ENCODE peak calls at places on chromosomes 5 and 9, in nine cellular contexts. One of them, this sample, is unnamed.
A peak's percentile ranks its signal among the peaks of the same experiment; 100 is the strongest.

GRCh38 chr9:136977223-136978072 is at the start of gene PTGDS:
- DNase-seq in body of pancreas: no peak
- DNase-seq in GM23338: peak; percentile 40
- DNase-seq in GM06990: no peak
- DNase-seq in GM13977: no peak
- DNase-seq in omental fat pad: no peak
- DNase-seq in BE2C: no peak
- DNase-seq in AG09309: no peak
- DNase-seq in HFF-Myc: no peak
- DNase-seq in this sample: no peak

GRCh38 chr5:170467000-170467707 is 36.7 kb upstream of the KCNIP1 start:
- DNase-seq in body of pancreas: no peak
- DNase-seq in GM23338: no peak
- DNase-seq in GM06990: no peak
- DNase-seq in GM13977: no peak
- DNase-seq in omental fat pad: no peak
- DNase-seq in BE2C: no peak
- DNase-seq in AG09309: peak; percentile 60
- DNase-seq in HFF-Myc: peak; percentile 69
- DNase-seq in this sample: no peak

GRCh38 chr9:35754264-35754663 is at the start of gene MSMP:
- DNase-seq in body of pancreas: no peak
- DNase-seq in GM23338: no peak
- DNase-seq in GM06990: no peak
- DNase-seq in GM13977: no peak
- DNase-seq in omental fat pad: no peak
- DNase-seq in BE2C: no peak
- DNase-seq in AG09309: no peak
- DNase-seq in HFF-Myc: no peak
- DNase-seq in this sample: no peak

GRCh38 chr9:112546149-112547012 is 59.8 kb downstream of the KIAA1958 start:
- DNase-seq in body of pancreas: no peak
- DNase-seq in GM23338: peak; percentile 52
- DNase-seq in GM06990: no peak
- DNase-seq in GM13977: no peak
- DNase-seq in omental fat pad: no peak
- DNase-seq in BE2C: no peak
- DNase-seq in AG09309: no peak
- DNase-seq in HFF-Myc: no peak
- DNase-seq in this sample: no peak

GRCh38 chr5:39082995-39083394 is 8.8 kb upstream of the RICTOR start:
- DNase-seq in body of pancreas: no peak
- DNase-seq in GM23338: no peak
- DNase-seq in GM06990: no peak
- DNase-seq in GM13977: no peak
- DNase-seq in omental fat pad: no peak
- DNase-seq in BE2C: no peak
- DNase-seq in AG09309: no peak
- DNase-seq in HFF-Myc: no peak
- DNase-seq in this sample: no peak

GRCh38 chr9:21443849-21444625 is 3.8 kb downstream of the IFNA1 start:
- DNase-seq in body of pancreas: no peak
- DNase-seq in GM23338: no peak
- DNase-seq in GM06990: peak; percentile 56
- DNase-seq in GM13977: peak; percentile 16
- DNase-seq in omental fat pad: no peak
- DNase-seq in BE2C: no peak
- DNase-seq in AG09309: no peak
- DNase-seq in HFF-Myc: no peak
- DNase-seq in this sample: peak; percentile 56

GRCh38 chr5:111754190-111754589 is 2.8 kb downstream of the NREP start:
- DNase-seq in body of pancreas: no peak
- DNase-seq in GM23338: no peak
- DNase-seq in GM06990: no peak
- DNase-seq in GM13977: no peak
- DNase-seq in omental fat pad: no peak
- DNase-seq in BE2C: no peak
- DNase-seq in AG09309: no peak
- DNase-seq in HFF-Myc: no peak
- DNase-seq in this sample: no peak

GRCh38 chr9:109313351-109313750 is 7.5 kb downstream of the EPB41L4B start:
- DNase-seq in body of pancreas: no peak
- DNase-seq in GM23338: no peak
- DNase-seq in GM06990: no peak
- DNase-seq in GM13977: no peak
- DNase-seq in omental fat pad: no peak
- DNase-seq in BE2C: no peak
- DNase-seq in AG09309: no peak
- DNase-seq in HFF-Myc: no peak
- DNase-seq in this sample: no peak

GRCh38 chr5:166507810-166508419 is 1783.5 kb upstream of the WWC1 start:
- DNase-seq in body of pancreas: no peak
- DNase-seq in GM23338: no peak
- DNase-seq in GM06990: no peak
- DNase-seq in GM13977: no peak
- DNase-seq in omental fat pad: no peak
- DNase-seq in BE2C: no peak
- DNase-seq in AG09309: no peak
- DNase-seq in HFF-Myc: no peak
- DNase-seq in this sample: no peak

GRCh38 chr9:36625006-36625600 is 52.4 kb downstream of the MELK start:
- DNase-seq in body of pancreas: peak; percentile 88
- DNase-seq in GM23338: no peak
- DNase-seq in GM06990: no peak
- DNase-seq in GM13977: no peak
- DNase-seq in omental fat pad: no peak
- DNase-seq in BE2C: no peak
- DNase-seq in AG09309: peak; percentile 16
- DNase-seq in HFF-Myc: peak; percentile 6
- DNase-seq in this sample: no peak

GRCh38 chr9:123044556-123044955 is 11.1 kb downstream of the GPR21 start:
- DNase-seq in body of pancreas: no peak
- DNase-seq in GM23338: no peak
- DNase-seq in GM06990: no peak
- DNase-seq in GM13977: no peak
- DNase-seq in omental fat pad: no peak
- DNase-seq in BE2C: no peak
- DNase-seq in AG09309: peak; percentile 57
- DNase-seq in HFF-Myc: peak; percentile 21
- DNase-seq in this sample: no peak

GRCh38 chr9:133715866-133716563 is 22.1 kb downstream of the SARDH start:
- DNase-seq in body of pancreas: peak; percentile 12
- DNase-seq in GM23338: peak; percentile 71
- DNase-seq in GM06990: no peak
- DNase-seq in GM13977: no peak
- DNase-seq in omental fat pad: no peak
- DNase-seq in BE2C: peak; percentile 78
- DNase-seq in AG09309: no peak
- DNase-seq in HFF-Myc: no peak
- DNase-seq in this sample: no peak
- TF ChIP-seq CTCF in body of pancreas: no peak
- TF ChIP-seq CTCF in GM23338: peak; percentile 80
- TF ChIP-seq CTCF in GM06990: peak; percentile 59
- TF ChIP-seq CTCF in GM13977: peak; percentile 48
- TF ChIP-seq CTCF in omental fat pad: no peak
- TF ChIP-seq CTCF in BE2C: peak; percentile 73
- TF ChIP-seq CTCF in AG09309: peak; percentile 26
- TF ChIP-seq CTCF in HFF-Myc: peak; percentile 55
- TF ChIP-seq CTCF in this sample: no peak

DNA sequence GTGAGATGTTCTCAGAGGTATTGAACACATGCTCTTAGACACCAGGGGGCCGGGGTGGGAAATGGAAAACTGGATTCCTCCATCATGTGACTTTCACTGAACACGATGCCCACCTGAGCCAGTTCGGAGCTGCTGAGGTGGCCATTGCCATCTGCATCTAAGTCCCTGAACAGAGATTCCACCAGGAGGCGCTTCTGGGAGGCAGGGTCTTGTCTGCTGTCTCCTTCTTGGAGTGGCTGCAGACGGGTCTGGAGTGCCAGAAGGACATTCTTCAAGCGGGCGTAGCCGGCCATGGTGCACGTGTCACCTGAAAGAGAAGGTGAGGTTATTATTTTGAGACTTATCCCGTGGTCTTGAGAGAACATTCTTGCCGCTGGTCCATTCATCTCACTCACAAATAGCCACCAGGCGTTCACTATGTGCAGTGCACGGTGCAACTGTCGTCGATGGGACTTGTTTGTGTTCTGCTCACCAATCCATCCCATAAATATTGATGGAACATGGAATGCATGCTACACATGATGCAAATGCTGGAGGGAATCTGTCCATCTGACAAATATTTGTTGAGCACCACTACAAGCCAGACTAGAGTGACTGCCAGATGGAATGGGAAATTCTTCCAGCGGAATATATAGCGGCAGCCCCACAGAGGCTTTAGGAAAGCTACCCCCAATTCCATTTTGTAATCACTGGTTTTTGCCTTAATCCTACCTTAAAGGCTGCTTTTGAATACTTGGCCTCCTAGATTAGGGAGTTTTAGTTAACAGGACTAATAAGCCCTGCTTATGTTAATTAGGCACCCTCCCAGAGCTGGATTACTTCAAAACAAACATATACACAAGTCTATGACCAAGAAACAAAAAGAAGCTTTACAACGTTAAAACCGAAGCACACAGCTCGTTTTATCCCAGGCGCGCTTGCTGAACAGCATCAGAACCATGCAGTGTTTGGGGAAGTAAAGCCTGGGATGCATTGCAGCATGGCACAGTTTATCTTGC is 264.8 kb downstream of the HSPA4 start:
- DNase-seq in body of pancreas: no peak
- DNase-seq in GM23338: peak; percentile 79
- DNase-seq in GM06990: no peak
- DNase-seq in GM13977: no peak
- DNase-seq in omental fat pad: no peak
- DNase-seq in BE2C: peak; percentile 29
- DNase-seq in AG09309: no peak
- DNase-seq in HFF-Myc: no peak
- DNase-seq in this sample: no peak
- TF ChIP-seq CTCF in body of pancreas: no peak
- TF ChIP-seq CTCF in GM23338: peak; percentile 84
- TF ChIP-seq CTCF in GM06990: peak; percentile 51
- TF ChIP-seq CTCF in GM13977: peak; percentile 18
- TF ChIP-seq CTCF in omental fat pad: no peak
- TF ChIP-seq CTCF in BE2C: peak; percentile 43
- TF ChIP-seq CTCF in AG09309: peak; percentile 33
- TF ChIP-seq CTCF in HFF-Myc: peak; percentile 47
- TF ChIP-seq CTCF in this sample: no peak

DNA sequence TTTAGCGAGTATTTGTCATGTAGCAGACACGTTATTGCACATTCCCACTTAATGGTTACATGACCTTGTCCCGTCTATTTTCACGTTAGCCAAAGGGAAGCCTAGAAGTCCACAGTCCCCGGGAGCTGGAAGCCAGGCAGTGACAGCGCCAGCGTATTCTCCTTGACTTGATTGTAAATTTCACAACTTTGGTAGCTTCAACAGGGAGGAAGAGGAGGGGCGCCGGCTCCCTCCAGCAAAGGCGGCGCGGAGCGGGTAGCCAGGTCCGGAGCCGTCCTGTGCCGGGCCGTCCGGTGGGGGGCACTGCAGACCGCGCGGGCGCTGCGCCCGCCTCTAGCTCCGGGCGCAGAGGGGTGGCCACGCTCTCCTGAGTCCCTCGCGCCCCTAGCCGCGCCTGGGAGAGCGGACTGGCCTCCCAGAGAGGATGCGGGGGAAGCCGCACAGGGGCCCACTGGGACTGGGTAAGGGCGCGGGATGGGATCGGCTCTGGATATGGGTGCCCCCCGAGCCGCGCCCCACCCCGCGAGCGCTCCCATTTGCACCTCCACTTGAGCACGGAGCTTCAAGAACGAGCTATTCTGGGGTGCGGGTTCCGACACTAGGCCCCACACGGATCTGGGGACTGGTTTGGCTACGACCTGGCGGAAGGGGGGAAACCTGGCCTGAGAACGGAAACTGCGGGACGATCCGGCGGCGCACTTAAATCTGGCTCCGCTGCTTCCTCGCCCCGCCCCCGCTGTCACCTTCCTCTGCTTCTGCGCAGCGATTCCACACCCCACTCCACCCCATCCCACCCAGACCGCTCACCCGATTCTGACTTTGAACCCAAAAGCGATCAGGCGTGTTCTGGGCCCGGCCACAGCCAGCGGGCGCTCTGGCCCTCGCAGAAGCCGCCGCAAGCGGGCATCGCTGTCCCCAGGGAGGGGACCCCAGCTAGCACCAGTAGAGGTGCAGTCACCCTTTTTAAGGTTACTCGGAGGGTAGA is 23.8 kb downstream of the KLF4 start:
- DNase-seq in body of pancreas: peak; percentile 55
- DNase-seq in GM23338: peak; percentile 85
- DNase-seq in GM06990: peak; percentile 41
- DNase-seq in GM13977: peak; percentile 81
- DNase-seq in omental fat pad: peak; percentile 43
- DNase-seq in BE2C: peak; percentile 65
- DNase-seq in AG09309: no peak
- DNase-seq in HFF-Myc: no peak
- DNase-seq in this sample: no peak
- TF ChIP-seq CTCF in body of pancreas: peak; percentile 83
- TF ChIP-seq CTCF in GM23338: peak; percentile 88
- TF ChIP-seq CTCF in GM06990: peak; percentile 41
- TF ChIP-seq CTCF in GM13977: peak; percentile 66
- TF ChIP-seq CTCF in omental fat pad: no peak
- TF ChIP-seq CTCF in BE2C: peak; percentile 63
- TF ChIP-seq CTCF in AG09309: peak; percentile 55
- TF ChIP-seq CTCF in HFF-Myc: peak; percentile 82
- TF ChIP-seq CTCF in this sample: peak; percentile 78

GRCh38 chr5:146447734-146448380 is 724 bp downstream of the TCERG1 start:
- DNase-seq in body of pancreas: no peak
- DNase-seq in GM23338: peak; percentile 25
- DNase-seq in GM06990: peak; percentile 12
- DNase-seq in GM13977: no peak
- DNase-seq in omental fat pad: no peak
- DNase-seq in BE2C: no peak
- DNase-seq in AG09309: peak; percentile 20
- DNase-seq in HFF-Myc: no peak
- DNase-seq in this sample: no peak

GRCh38 chr5:146448783-146449519 is 1.8 kb downstream of the TCERG1 start:
- DNase-seq in body of pancreas: no peak
- DNase-seq in GM23338: peak; percentile 11
- DNase-seq in GM06990: no peak
- DNase-seq in GM13977: no peak
- DNase-seq in omental fat pad: no peak
- DNase-seq in BE2C: no peak
- DNase-seq in AG09309: no peak
- DNase-seq in HFF-Myc: no peak
- DNase-seq in this sample: no peak

GRCh38 chr5:146446861-146447733 is at the start of gene TCERG1:
- DNase-seq in body of pancreas: peak; percentile 100
- DNase-seq in GM23338: peak; percentile 100
- DNase-seq in GM06990: peak; percentile 90
- DNase-seq in GM13977: peak; percentile 89
- DNase-seq in omental fat pad: peak; percentile 95
- DNase-seq in BE2C: peak; percentile 99
- DNase-seq in AG09309: peak; percentile 100
- DNase-seq in HFF-Myc: peak; percentile 100
- DNase-seq in this sample: peak; percentile 97

DNA sequence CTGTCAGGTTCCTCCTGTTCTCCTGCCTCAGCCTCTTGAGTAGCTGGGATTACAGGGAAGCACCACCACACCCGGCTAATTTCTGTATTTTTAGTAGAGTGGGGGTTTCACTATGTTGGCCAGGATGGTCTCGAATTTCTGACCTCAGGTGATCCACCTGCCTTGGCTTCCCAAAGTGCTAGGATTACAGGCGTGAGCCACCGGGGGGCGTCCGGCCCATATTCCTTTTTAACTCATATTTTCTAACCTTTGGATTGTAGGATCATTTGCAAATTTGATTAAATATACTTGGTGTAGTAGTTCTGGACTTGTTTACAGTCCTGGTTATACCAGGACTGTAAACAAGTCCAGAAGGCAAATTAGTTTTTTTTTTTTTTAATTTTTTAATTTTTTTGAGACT is 4.3 kb downstream of the TCERG1 start:
- DNase-seq in body of pancreas: no peak
- DNase-seq in GM23338: peak; percentile 44
- DNase-seq in GM06990: no peak
- DNase-seq in GM13977: no peak
- DNase-seq in omental fat pad: no peak
- DNase-seq in BE2C: no peak
- DNase-seq in AG09309: no peak
- DNase-seq in HFF-Myc: no peak
- DNase-seq in this sample: no peak
- TF ChIP-seq CTCF in body of pancreas: no peak
- TF ChIP-seq CTCF in GM23338: peak; percentile 50
- TF ChIP-seq CTCF in GM06990: peak; percentile 32
- TF ChIP-seq CTCF in GM13977: peak; percentile 43
- TF ChIP-seq CTCF in omental fat pad: no peak
- TF ChIP-seq CTCF in BE2C: peak; percentile 46
- TF ChIP-seq CTCF in AG09309: peak; percentile 15
- TF ChIP-seq CTCF in HFF-Myc: no peak
- TF ChIP-seq CTCF in this sample: no peak

This sample was measured in B cell.